ENCODE peak calls at places on chromosomes 1 and 21, in four cellular contexts. One of them, this sample, is unnamed.

GRCh38 chr1:23810818-23811420 is 10.4 kb upstream of the GALE start:
- DNase-seq in esophagus squamous epithelium: no peak
- DNase-seq in astrocyte of the spinal cord: no peak
- DNase-seq in WTC11: peak
- DNase-seq in this sample: peak

GRCh38 chr1:150760003-150760402 is 5.6 kb downstream of the CTSS start:
- DNase-seq in esophagus squamous epithelium: no peak
- DNase-seq in astrocyte of the spinal cord: no peak
- DNase-seq in WTC11: no peak
- DNase-seq in this sample: no peak

GRCh38 chr1:67166196-67166595 is at the start of gene IL23R:
- DNase-seq in esophagus squamous epithelium: no peak
- DNase-seq in astrocyte of the spinal cord: no peak
- DNase-seq in WTC11: no peak
- DNase-seq in this sample: no peak

GRCh38 chr21:44461438-44462089 is 6.3 kb downstream of the LRRC3 start:
- DNase-seq in esophagus squamous epithelium: no peak
- DNase-seq in astrocyte of the spinal cord: no peak
- DNase-seq in WTC11: no peak
- DNase-seq in this sample: no peak

GRCh38 chr21:46500224-46500861 is 41.7 kb downstream of the DIP2A start:
- DNase-seq in esophagus squamous epithelium: no peak
- DNase-seq in astrocyte of the spinal cord: peak
- DNase-seq in WTC11: no peak
- DNase-seq in this sample: no peak

GRCh38 chr1:209012443-209013196 is 570.9 kb upstream of the CAMK1G start:
- DNase-seq in esophagus squamous epithelium: no peak
- DNase-seq in astrocyte of the spinal cord: no peak
- DNase-seq in WTC11: no peak
- DNase-seq in this sample: no peak

GRCh38 chr1:43520100-43520828 is 10.4 kb upstream of the PTPRF start:
- DNase-seq in esophagus squamous epithelium: no peak
- DNase-seq in astrocyte of the spinal cord: no peak
- DNase-seq in WTC11: no peak
- DNase-seq in this sample: no peak

GRCh38 chr21:35602811-35603210 is 457.5 kb downstream of the SETD4 start:
- DNase-seq in esophagus squamous epithelium: no peak
- DNase-seq in astrocyte of the spinal cord: no peak
- DNase-seq in WTC11: no peak
- DNase-seq in this sample: no peak

GRCh38 chr1:234699795-234700665 is 90.1 kb upstream of the IRF2BP2 start:
- DNase-seq in esophagus squamous epithelium: no peak
- DNase-seq in astrocyte of the spinal cord: peak
- DNase-seq in WTC11: no peak
- DNase-seq in this sample: no peak

GRCh38 chr1:94270801-94271203 is 33.4 kb upstream of the ARHGAP29 start:
- DNase-seq in esophagus squamous epithelium: no peak
- DNase-seq in astrocyte of the spinal cord: peak
- DNase-seq in WTC11: no peak
- DNase-seq in this sample: no peak

GRCh38 chr1:66393586-66394334 is 140.2 kb upstream of the SGIP1 start:
- DNase-seq in esophagus squamous epithelium: no peak
- DNase-seq in astrocyte of the spinal cord: no peak
- DNase-seq in WTC11: no peak
- DNase-seq in this sample: no peak

GRCh38 chr1:209675567-209676154 is 449 bp downstream of the G0S2 start:
- DNase-seq in esophagus squamous epithelium: no peak
- DNase-seq in astrocyte of the spinal cord: peak
- DNase-seq in WTC11: peak
- DNase-seq in this sample: peak

GRCh38 chr21:34807146-34807880 is 138.5 kb downstream of the CLIC6 start:
- DNase-seq in esophagus squamous epithelium: no peak
- DNase-seq in astrocyte of the spinal cord: peak
- DNase-seq in WTC11: no peak
- DNase-seq in this sample: no peak

GRCh38 chr1:71621785-71622184 is 541.0 kb upstream of the ZRANB2 start:
- DNase-seq in esophagus squamous epithelium: no peak
- DNase-seq in astrocyte of the spinal cord: peak
- DNase-seq in WTC11: no peak
- DNase-seq in this sample: no peak

GRCh38 chr1:236872075-236872666 is 77.1 kb downstream of the MTR start:
- DNase-seq in esophagus squamous epithelium: no peak
- DNase-seq in astrocyte of the spinal cord: no peak
- DNase-seq in WTC11: no peak
- DNase-seq in this sample: no peak
- TF ChIP-seq CTCF in esophagus squamous epithelium: no peak
- TF ChIP-seq CTCF in astrocyte of the spinal cord: no peak
- TF ChIP-seq CTCF in WTC11: no peak
- TF ChIP-seq CTCF in this sample: no peak

GRCh38 chr1:167799747-167800146 is 78.0 kb downstream of the MPZL1 start:
- DNase-seq in esophagus squamous epithelium: no peak
- DNase-seq in astrocyte of the spinal cord: no peak
- DNase-seq in WTC11: no peak
- DNase-seq in this sample: no peak

GRCh38 chr1:167798951-167799350 is 77.2 kb downstream of the MPZL1 start:
- DNase-seq in esophagus squamous epithelium: no peak
- DNase-seq in astrocyte of the spinal cord: no peak
- DNase-seq in WTC11: no peak
- DNase-seq in this sample: no peak

GRCh38 chr1:167794043-167794442 is 72.3 kb downstream of the MPZL1 start:
- DNase-seq in esophagus squamous epithelium: no peak
- DNase-seq in astrocyte of the spinal cord: no peak
- DNase-seq in WTC11: no peak
- DNase-seq in this sample: no peak

GRCh38 chr1:167795810-167796740 is 74.3 kb downstream of the MPZL1 start:
- DNase-seq in esophagus squamous epithelium: no peak
- DNase-seq in astrocyte of the spinal cord: peak
- DNase-seq in WTC11: no peak
- DNase-seq in this sample: no peak

GRCh38 chr1:167797005-167797404 is 75.2 kb downstream of the MPZL1 start:
- DNase-seq in esophagus squamous epithelium: no peak
- DNase-seq in astrocyte of the spinal cord: peak
- DNase-seq in WTC11: peak
- DNase-seq in this sample: no peak
- TF ChIP-seq CTCF in esophagus squamous epithelium: no peak
- TF ChIP-seq CTCF in astrocyte of the spinal cord: peak
- TF ChIP-seq CTCF in WTC11: no peak
- TF ChIP-seq CTCF in this sample: no peak

GRCh38 chr21:32604484-32604883 is 7.7 kb downstream of the CFAP298 start:
- DNase-seq in esophagus squamous epithelium: no peak
- DNase-seq in astrocyte of the spinal cord: no peak
- DNase-seq in WTC11: peak
- DNase-seq in this sample: no peak
- TF ChIP-seq CTCF in esophagus squamous epithelium: no peak
- TF ChIP-seq CTCF in astrocyte of the spinal cord: no peak
- TF ChIP-seq CTCF in WTC11: no peak
- TF ChIP-seq CTCF in this sample: no peak

GRCh38 chr1:205423814-205424399 is 2.1 kb upstream of the LEMD1 start:
- DNase-seq in esophagus squamous epithelium: no peak
- DNase-seq in astrocyte of the spinal cord: no peak
- DNase-seq in WTC11: no peak
- DNase-seq in this sample: no peak
- TF ChIP-seq CTCF in esophagus squamous epithelium: no peak
- TF ChIP-seq CTCF in astrocyte of the spinal cord: no peak
- TF ChIP-seq CTCF in WTC11: no peak
- TF ChIP-seq CTCF in this sample: no peak

DNA sequence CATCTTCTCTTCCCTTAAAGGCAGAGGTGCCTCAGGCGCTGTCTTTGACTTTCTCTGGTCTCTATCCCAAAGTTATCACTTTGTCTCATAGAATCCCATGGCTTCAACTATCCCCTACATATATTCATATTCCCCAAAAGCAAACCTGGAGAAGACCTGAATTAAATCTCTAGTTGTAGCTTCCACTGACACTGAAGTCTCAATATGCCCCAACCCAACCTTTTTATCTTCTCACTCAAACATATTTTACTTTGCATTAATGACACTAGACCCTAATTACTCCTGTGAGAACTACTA is 354.5 kb upstream of the DUSP10 start:
- DNase-seq in esophagus squamous epithelium: no peak
- DNase-seq in astrocyte of the spinal cord: no peak
- DNase-seq in WTC11: no peak
- DNase-seq in this sample: no peak
- TF ChIP-seq CTCF in esophagus squamous epithelium: no peak
- TF ChIP-seq CTCF in astrocyte of the spinal cord: no peak
- TF ChIP-seq CTCF in WTC11: no peak
- TF ChIP-seq CTCF in this sample: peak

GRCh38 chr1:87472716-87473115 is 144.0 kb downstream of the LMO4 start:
- DNase-seq in esophagus squamous epithelium: no peak
- DNase-seq in astrocyte of the spinal cord: no peak
- DNase-seq in WTC11: no peak
- DNase-seq in this sample: no peak

GRCh38 chr1:87478231-87478630 is 149.6 kb downstream of the LMO4 start:
- DNase-seq in esophagus squamous epithelium: no peak
- DNase-seq in astrocyte of the spinal cord: peak
- DNase-seq in WTC11: peak
- DNase-seq in this sample: no peak

GRCh38 chr1:87473203-87473661 is 144.6 kb downstream of the LMO4 start:
- DNase-seq in esophagus squamous epithelium: no peak
- DNase-seq in astrocyte of the spinal cord: no peak
- DNase-seq in WTC11: no peak
- DNase-seq in this sample: no peak

GRCh38 chr1:87474098-87474497 is 145.4 kb downstream of the LMO4 start:
- DNase-seq in esophagus squamous epithelium: no peak
- DNase-seq in astrocyte of the spinal cord: no peak
- DNase-seq in WTC11: no peak
- DNase-seq in this sample: no peak
- TF ChIP-seq CTCF in esophagus squamous epithelium: no peak
- TF ChIP-seq CTCF in astrocyte of the spinal cord: no peak
- TF ChIP-seq CTCF in WTC11: no peak
- TF ChIP-seq CTCF in this sample: no peak